ENCODE peak calls at places on chromosome 20, in four cellular contexts. K, D, E and U are unnamed samples.

GRCh38 chr20:14234666-14235295 is 102.6 kb downstream of the FLRT3 start:
- DNase-seq in E (no peak), K (peak), D (no peak), U (no peak)

GRCh38 chr20:32476684-32477593 is 108.2 kb downstream of the NOL4L start:
- DNase-seq in D (peak), E (no peak), K (no peak), U (no peak)

GRCh38 chr20:6767536-6768227 is at the start of gene BMP2:
- DNase-seq in E (no peak), K (peak), D (peak), U (peak)

GRCh38 chr20:45343445-45343866 is 4.8 kb downstream of the SDC4 start:
- DNase-seq in E (no peak), K (no peak), D (no peak), U (no peak)

GRCh38 chr20:40945754-40946451 is 82.7 kb upstream of the TOP1 start:
- DNase-seq in D (peak), K (peak), E (no peak), U (peak)

GRCh38 chr20:36663026-36663425 is 17.0 kb upstream of the SLA2 start:
- DNase-seq in E (no peak), K (no peak), D (no peak), U (no peak)

GRCh38 chr20:227439-228105 is 514 bp downstream of the DEFB129 start:
- DNase-seq in E (no peak), K (no peak), D (no peak), U (no peak)

GRCh38 chr20:53748821-53749402 is 155.3 kb upstream of the ZNF217 start:
- DNase-seq in E (peak), K (peak), D (no peak), U (no peak)

GRCh38 chr20:25444556-25444955 is 37.1 kb downstream of the GINS1 start:
- DNase-seq in K (no peak), D (no peak), E (no peak), U (no peak)

GRCh38 chr20:17189976-17190710 is 36.7 kb upstream of the PCSK2 start:
- DNase-seq in K (no peak), D (no peak), E (no peak), U (no peak)

GRCh38 chr20:60268502-60268901 is 310.3 kb downstream of the CDH26 start:
- DNase-seq in E (no peak), D (no peak), K (no peak), U (no peak)

GRCh38 chr20:38377039-38377715 is 30.9 kb downstream of the LBP start:
- DNase-seq in D (no peak), E (no peak), K (no peak), U (peak)

GRCh38 chr20:18377896-18378481 is 88.8 kb downstream of the DZANK1 start:
- DNase-seq in K (no peak), D (no peak), E (no peak), U (no peak)

GRCh38 chr20:32487381-32487780 is 97.8 kb downstream of the NOL4L start:
- DNase-seq in K (no peak), D (peak), E (no peak), U (no peak)

GRCh38 chr20:17720755-17721154 is 21.0 kb downstream of the BANF2 start:
- DNase-seq in E (no peak), K (no peak), D (no peak), U (no peak)

GRCh38 chr20:62736026-62736406 is 27.4 kb downstream of the NTSR1 start:
- DNase-seq in D (no peak), K (no peak), E (no peak), U (no peak)

GRCh38 chr20:63885264-63886053 is 9.5 kb upstream of the DNAJC5 start:
- DNase-seq in D (no peak), E (no peak), K (no peak), U (no peak)

GRCh38 chr20:21189761-21190523 is 64.1 kb downstream of the KIZ start:
- DNase-seq in E (no peak), D (no peak), K (no peak), U (no peak)

GRCh38 chr20:35145141-35145564 is 2.0 kb downstream of the EDEM2 start:
- DNase-seq in K (peak), E (no peak), D (no peak), U (no peak)

GRCh38 chr20:50805349-50805684 is 10.5 kb downstream of the BCAS4 start:
- DNase-seq in E (no peak), K (no peak), D (no peak), U (no peak)

GRCh38 chr20:50810063-50810462 is 15.2 kb downstream of the BCAS4 start:
- DNase-seq in E (no peak), K (peak), D (no peak), U (no peak)

GRCh38 chr20:50804453-50805348 is 9.8 kb downstream of the BCAS4 start:
- DNase-seq in D (no peak), E (peak), K (no peak), U (no peak)

GRCh38 chr20:50802289-50802688 is 7.4 kb downstream of the BCAS4 start:
- DNase-seq in D (no peak), E (no peak), K (no peak), U (no peak)

GRCh38 chr20:50806126-50806768 is 11.4 kb downstream of the BCAS4 start:
- DNase-seq in D (no peak), E (no peak), K (no peak), U (no peak)
- H3K27ac ChIP-seq in D (no peak), E (no peak), K (no peak), U (no peak)

DNA sequence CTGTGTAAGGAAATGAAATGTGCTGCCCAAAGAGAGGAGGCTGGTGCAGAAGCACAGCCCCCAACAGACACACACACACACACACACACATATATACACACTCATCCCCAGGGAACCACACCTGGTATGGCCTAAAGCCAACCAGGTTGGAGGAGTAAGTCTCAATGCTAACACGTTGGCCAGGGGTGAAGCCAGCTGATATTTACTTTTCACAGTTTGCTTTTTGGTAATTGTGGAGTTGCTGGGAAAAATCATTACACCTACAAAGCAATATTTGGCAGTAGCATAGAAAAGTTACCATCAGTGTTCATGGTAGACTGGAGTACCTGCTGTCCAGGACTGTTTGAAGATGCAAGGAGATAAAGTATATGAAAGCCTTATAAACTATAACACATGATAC is 50.3 kb upstream of the NAA20 start:
- DNase-seq in E (no peak), D (no peak), K (no peak), U (no peak)
- H3K27ac ChIP-seq in E (no peak), D (no peak), K (no peak), U (no peak)

GRCh38 chr20:23270427-23270911 is 80.1 kb upstream of the NXT1 start:
- DNase-seq in K (peak), E (no peak), D (no peak), U (no peak)
- H3K27ac ChIP-seq in K (no peak), E (no peak), D (no peak), U (no peak)

DNA sequence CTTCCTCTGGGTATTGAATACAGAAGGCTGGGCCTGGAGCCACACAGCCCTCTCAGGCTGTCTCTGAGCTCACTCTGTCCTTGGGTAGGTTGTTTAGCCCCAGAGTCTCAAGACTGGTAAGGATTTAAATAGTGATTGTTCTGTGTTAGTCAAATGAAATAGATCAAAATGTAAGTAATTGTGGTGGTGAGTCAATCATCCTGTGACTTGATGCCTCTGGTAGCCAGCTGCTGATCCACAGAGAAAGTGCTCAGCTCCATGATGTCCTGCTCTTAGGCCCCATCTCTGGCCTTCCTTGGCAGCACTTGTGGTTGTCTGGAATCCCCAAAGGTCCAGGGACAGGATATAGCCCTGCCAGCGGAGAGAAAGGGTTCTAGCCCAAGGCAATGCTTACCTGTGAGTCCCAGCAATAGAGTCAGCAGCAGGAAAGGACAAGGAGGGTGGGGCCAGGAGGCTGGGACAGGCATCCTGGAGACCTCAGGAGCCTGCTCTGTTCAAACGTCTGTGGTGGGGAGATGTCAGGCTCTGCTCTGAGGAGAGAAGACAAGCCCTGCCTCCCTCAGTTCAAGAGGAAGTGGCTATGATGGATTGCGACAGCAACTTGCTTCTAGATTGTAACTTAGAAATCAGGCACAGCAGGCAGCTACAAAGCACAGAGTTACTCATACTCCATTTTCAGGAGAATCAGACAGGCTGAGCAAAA is 30.8 kb upstream of the SIRPD start:
- DNase-seq in E (no peak), D (no peak), K (no peak), U (no peak)
- H3K27ac ChIP-seq in E (peak), D (no peak), K (no peak), U (no peak)